ENCODE peak calls at places on chromosomes 16 and 17, in ten cellular contexts. One of them, this sample, is unnamed.

GRCh38 chr17:66904760-66905637 is 59.5 kb upstream of the CACNG4 start:
- DNase-seq in brain microvascular endothelial cell: peak
- DNase-seq in BE2C: peak
- DNase-seq in neural progenitor cell: no peak
- DNase-seq in left lung: no peak
- DNase-seq in H7: no peak
- DNase-seq in thoracic aorta: no peak
- DNase-seq in uterus: peak
- DNase-seq in body of pancreas: peak
- DNase-seq in IMR-90: peak
- DNase-seq in this sample: no peak

GRCh38 chr17:56499799-56500388 is 93.6 kb upstream of the NOG start:
- DNase-seq in neural progenitor cell: peak
- DNase-seq in brain microvascular endothelial cell: peak
- DNase-seq in body of pancreas: peak
- DNase-seq in IMR-90: peak
- DNase-seq in thoracic aorta: no peak
- DNase-seq in H7: no peak
- DNase-seq in left lung: no peak
- DNase-seq in BE2C: peak
- DNase-seq in uterus: no peak
- DNase-seq in this sample: peak

GRCh38 chr17:12927001-12927400 is 90.8 kb downstream of the ELAC2 start:
- DNase-seq in brain microvascular endothelial cell: no peak
- DNase-seq in H7: no peak
- DNase-seq in IMR-90: no peak
- DNase-seq in neural progenitor cell: no peak
- DNase-seq in thoracic aorta: no peak
- DNase-seq in left lung: no peak
- DNase-seq in uterus: no peak
- DNase-seq in BE2C: no peak
- DNase-seq in body of pancreas: no peak
- DNase-seq in this sample: no peak

GRCh38 chr17:36590082-36590481 is 1.6 kb upstream of the DHRS11 start:
- DNase-seq in body of pancreas: no peak
- DNase-seq in IMR-90: peak
- DNase-seq in H7: no peak
- DNase-seq in neural progenitor cell: no peak
- DNase-seq in thoracic aorta: no peak
- DNase-seq in uterus: no peak
- DNase-seq in brain microvascular endothelial cell: no peak
- DNase-seq in BE2C: no peak
- DNase-seq in left lung: no peak
- DNase-seq in this sample: peak

GRCh38 chr16:75911896-75912295 is 185.6 kb upstream of the CPHXL start:
- DNase-seq in uterus: no peak
- DNase-seq in left lung: no peak
- DNase-seq in brain microvascular endothelial cell: no peak
- DNase-seq in thoracic aorta: no peak
- DNase-seq in H7: no peak
- DNase-seq in neural progenitor cell: no peak
- DNase-seq in BE2C: no peak
- DNase-seq in IMR-90: no peak
- DNase-seq in body of pancreas: no peak
- DNase-seq in this sample: no peak

GRCh38 chr17:30831257-30831656 is 509 bp upstream of the ATAD5 start:
- DNase-seq in neural progenitor cell: peak
- DNase-seq in body of pancreas: no peak
- DNase-seq in uterus: no peak
- DNase-seq in left lung: no peak
- DNase-seq in BE2C: no peak
- DNase-seq in H7: peak
- DNase-seq in brain microvascular endothelial cell: no peak
- DNase-seq in IMR-90: peak
- DNase-seq in thoracic aorta: no peak
- DNase-seq in this sample: no peak

GRCh38 chr17:57557793-57558681 is 187.1 kb downstream of the CCDC182 start:
- DNase-seq in brain microvascular endothelial cell: peak
- DNase-seq in BE2C: no peak
- DNase-seq in H7: no peak
- DNase-seq in body of pancreas: no peak
- DNase-seq in IMR-90: peak
- DNase-seq in uterus: no peak
- DNase-seq in thoracic aorta: no peak
- DNase-seq in left lung: peak
- DNase-seq in neural progenitor cell: no peak
- DNase-seq in this sample: no peak

GRCh38 chr17:59330314-59330942 is 1.0 kb upstream of the YPEL2 start:
- DNase-seq in brain microvascular endothelial cell: no peak
- DNase-seq in H7: peak
- DNase-seq in left lung: no peak
- DNase-seq in thoracic aorta: no peak
- DNase-seq in uterus: peak
- DNase-seq in IMR-90: no peak
- DNase-seq in body of pancreas: peak
- DNase-seq in BE2C: no peak
- DNase-seq in neural progenitor cell: peak
- DNase-seq in this sample: no peak

GRCh38 chr17:75105269-75106080 is 4.3 kb upstream of the ARMC7 start:
- DNase-seq in uterus: no peak
- DNase-seq in left lung: no peak
- DNase-seq in thoracic aorta: no peak
- DNase-seq in BE2C: peak
- DNase-seq in H7: peak
- DNase-seq in neural progenitor cell: peak
- DNase-seq in body of pancreas: peak
- DNase-seq in IMR-90: peak
- DNase-seq in brain microvascular endothelial cell: peak
- DNase-seq in this sample: no peak

GRCh38 chr17:36755586-36755985 is 154.2 kb downstream of the MRM1 start:
- DNase-seq in body of pancreas: no peak
- DNase-seq in thoracic aorta: no peak
- DNase-seq in H7: peak
- DNase-seq in BE2C: peak
- DNase-seq in left lung: no peak
- DNase-seq in neural progenitor cell: peak
- DNase-seq in IMR-90: no peak
- DNase-seq in brain microvascular endothelial cell: no peak
- DNase-seq in uterus: no peak
- DNase-seq in this sample: peak

GRCh38 chr16:716250-716607 is 1.3 kb downstream of the METRN start:
- DNase-seq in H7: peak
- DNase-seq in brain microvascular endothelial cell: peak
- DNase-seq in uterus: no peak
- DNase-seq in neural progenitor cell: peak
- DNase-seq in BE2C: peak
- DNase-seq in IMR-90: no peak
- DNase-seq in left lung: no peak
- DNase-seq in body of pancreas: peak
- DNase-seq in thoracic aorta: no peak
- DNase-seq in this sample: no peak

GRCh38 chr17:73976676-73977521 is 226.6 kb upstream of the RPL38 start:
- DNase-seq in uterus: no peak
- DNase-seq in brain microvascular endothelial cell: no peak
- DNase-seq in left lung: no peak
- DNase-seq in H7: peak
- DNase-seq in BE2C: peak
- DNase-seq in body of pancreas: no peak
- DNase-seq in neural progenitor cell: no peak
- DNase-seq in IMR-90: no peak
- DNase-seq in thoracic aorta: no peak
- DNase-seq in this sample: no peak

GRCh38 chr16:78364501-78364900 is 265.0 kb downstream of the WWOX start:
- DNase-seq in neural progenitor cell: no peak
- DNase-seq in left lung: no peak
- DNase-seq in BE2C: no peak
- DNase-seq in uterus: no peak
- DNase-seq in IMR-90: no peak
- DNase-seq in H7: no peak
- DNase-seq in brain microvascular endothelial cell: no peak
- DNase-seq in thoracic aorta: no peak
- DNase-seq in body of pancreas: no peak
- DNase-seq in this sample: no peak

GRCh38 chr16:87263418-87264052 is 53.7 kb downstream of the C16orf95 start:
- DNase-seq in uterus: no peak
- DNase-seq in H7: no peak
- DNase-seq in body of pancreas: no peak
- DNase-seq in IMR-90: no peak
- DNase-seq in left lung: no peak
- DNase-seq in brain microvascular endothelial cell: no peak
- DNase-seq in BE2C: no peak
- DNase-seq in neural progenitor cell: no peak
- DNase-seq in thoracic aorta: no peak
- DNase-seq in this sample: no peak

GRCh38 chr17:9020824-9021157 is 519 bp upstream of the NTN1 start:
- DNase-seq in uterus: no peak
- DNase-seq in thoracic aorta: no peak
- DNase-seq in neural progenitor cell: no peak
- DNase-seq in brain microvascular endothelial cell: no peak
- DNase-seq in left lung: no peak
- DNase-seq in BE2C: no peak
- DNase-seq in H7: no peak
- DNase-seq in body of pancreas: no peak
- DNase-seq in IMR-90: no peak
- DNase-seq in this sample: no peak
- H3K4me3 ChIP-seq in uterus: peak
- H3K4me3 ChIP-seq in thoracic aorta: peak
- H3K4me3 ChIP-seq in neural progenitor cell: peak
- H3K4me3 ChIP-seq in brain microvascular endothelial cell: peak
- H3K4me3 ChIP-seq in left lung: peak
- H3K4me3 ChIP-seq in BE2C: no peak
- H3K4me3 ChIP-seq in H7: peak
- H3K4me3 ChIP-seq in body of pancreas: peak
- H3K4me3 ChIP-seq in IMR-90: peak
- H3K4me3 ChIP-seq in this sample: peak

DNA sequence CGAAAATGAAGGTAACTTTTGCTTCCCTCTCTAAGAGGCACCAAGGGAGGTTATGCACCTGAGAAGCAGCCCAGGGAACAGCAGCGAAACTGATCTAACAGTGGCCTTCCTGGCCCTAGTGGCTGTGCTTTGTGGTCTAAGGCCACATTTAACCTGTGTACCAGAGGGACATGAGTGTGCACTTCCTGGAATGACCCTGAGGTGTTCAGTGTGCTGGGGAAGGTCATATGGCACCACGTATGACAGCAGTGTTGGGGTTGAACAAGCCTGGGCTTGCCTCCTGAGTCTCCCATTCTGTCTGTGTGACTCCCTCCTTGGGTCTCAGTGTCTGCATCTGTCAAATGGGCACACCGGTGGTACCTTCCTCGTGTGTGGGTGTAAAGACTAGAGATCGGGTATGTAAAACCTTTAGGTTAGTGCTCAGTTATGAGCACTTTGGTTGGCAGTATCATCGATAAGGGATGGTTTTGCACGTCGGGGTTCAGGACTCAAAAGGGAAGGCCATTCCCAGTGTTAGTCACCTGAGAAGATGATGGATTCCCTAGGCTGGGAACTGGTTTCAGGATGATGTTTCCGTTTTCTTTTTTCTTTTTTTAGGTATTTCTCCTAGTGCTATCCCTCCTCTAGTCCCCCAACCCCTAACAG is 31.9 kb downstream of the PLCG2 start:
- DNase-seq in brain microvascular endothelial cell: no peak
- DNase-seq in uterus: no peak
- DNase-seq in IMR-90: no peak
- DNase-seq in thoracic aorta: no peak
- DNase-seq in BE2C: no peak
- DNase-seq in body of pancreas: no peak
- DNase-seq in H7: no peak
- DNase-seq in neural progenitor cell: no peak
- DNase-seq in left lung: no peak
- DNase-seq in this sample: no peak
- H3K4me3 ChIP-seq in brain microvascular endothelial cell: no peak
- H3K4me3 ChIP-seq in uterus: no peak
- H3K4me3 ChIP-seq in IMR-90: no peak
- H3K4me3 ChIP-seq in thoracic aorta: no peak
- H3K4me3 ChIP-seq in BE2C: no peak
- H3K4me3 ChIP-seq in body of pancreas: no peak
- H3K4me3 ChIP-seq in H7: no peak
- H3K4me3 ChIP-seq in neural progenitor cell: no peak
- H3K4me3 ChIP-seq in left lung: no peak
- H3K4me3 ChIP-seq in this sample: no peak

GRCh38 chr16:55253987-55254386 is 70.0 kb upstream of the IRX6 start:
- DNase-seq in IMR-90: no peak
- DNase-seq in body of pancreas: no peak
- DNase-seq in thoracic aorta: no peak
- DNase-seq in uterus: no peak
- DNase-seq in neural progenitor cell: no peak
- DNase-seq in brain microvascular endothelial cell: no peak
- DNase-seq in H7: no peak
- DNase-seq in BE2C: no peak
- DNase-seq in left lung: no peak
- DNase-seq in this sample: no peak

GRCh38 chr16:55250641-55251550 is 73.1 kb upstream of the IRX6 start:
- DNase-seq in body of pancreas: no peak
- DNase-seq in IMR-90: no peak
- DNase-seq in left lung: no peak
- DNase-seq in H7: no peak
- DNase-seq in neural progenitor cell: no peak
- DNase-seq in thoracic aorta: no peak
- DNase-seq in uterus: no peak
- DNase-seq in brain microvascular endothelial cell: no peak
- DNase-seq in BE2C: no peak
- DNase-seq in this sample: no peak

GRCh38 chr16:55249361-55249760 is 74.6 kb upstream of the IRX6 start:
- DNase-seq in BE2C: no peak
- DNase-seq in left lung: no peak
- DNase-seq in IMR-90: no peak
- DNase-seq in H7: no peak
- DNase-seq in thoracic aorta: no peak
- DNase-seq in body of pancreas: no peak
- DNase-seq in uterus: no peak
- DNase-seq in neural progenitor cell: no peak
- DNase-seq in brain microvascular endothelial cell: no peak
- DNase-seq in this sample: no peak

GRCh38 chr16:55249936-55250335 is 74.1 kb upstream of the IRX6 start:
- DNase-seq in H7: no peak
- DNase-seq in body of pancreas: no peak
- DNase-seq in uterus: no peak
- DNase-seq in BE2C: no peak
- DNase-seq in IMR-90: no peak
- DNase-seq in brain microvascular endothelial cell: no peak
- DNase-seq in left lung: no peak
- DNase-seq in thoracic aorta: no peak
- DNase-seq in neural progenitor cell: no peak
- DNase-seq in this sample: no peak

GRCh38 chr16:55252577-55252976 is 71.4 kb upstream of the IRX6 start:
- DNase-seq in IMR-90: no peak
- DNase-seq in neural progenitor cell: no peak
- DNase-seq in body of pancreas: no peak
- DNase-seq in BE2C: no peak
- DNase-seq in uterus: no peak
- DNase-seq in H7: no peak
- DNase-seq in brain microvascular endothelial cell: no peak
- DNase-seq in left lung: no peak
- DNase-seq in thoracic aorta: no peak
- DNase-seq in this sample: no peak
- H3K4me3 ChIP-seq in IMR-90: no peak
- H3K4me3 ChIP-seq in neural progenitor cell: no peak
- H3K4me3 ChIP-seq in body of pancreas: no peak
- H3K4me3 ChIP-seq in BE2C: no peak
- H3K4me3 ChIP-seq in uterus: no peak
- H3K4me3 ChIP-seq in H7: no peak
- H3K4me3 ChIP-seq in brain microvascular endothelial cell: no peak
- H3K4me3 ChIP-seq in left lung: no peak
- H3K4me3 ChIP-seq in thoracic aorta: no peak
- H3K4me3 ChIP-seq in this sample: no peak

GRCh38 chr17:83099570-83100181 is 20.3 kb downstream of the METRNL start:
- DNase-seq in uterus: no peak
- DNase-seq in neural progenitor cell: peak
- DNase-seq in thoracic aorta: no peak
- DNase-seq in body of pancreas: no peak
- DNase-seq in H7: peak
- DNase-seq in brain microvascular endothelial cell: no peak
- DNase-seq in left lung: no peak
- DNase-seq in BE2C: no peak
- DNase-seq in IMR-90: no peak
- DNase-seq in this sample: no peak
- H3K4me3 ChIP-seq in uterus: peak
- H3K4me3 ChIP-seq in neural progenitor cell: no peak
- H3K4me3 ChIP-seq in thoracic aorta: peak
- H3K4me3 ChIP-seq in body of pancreas: no peak
- H3K4me3 ChIP-seq in H7: peak
- H3K4me3 ChIP-seq in brain microvascular endothelial cell: no peak
- H3K4me3 ChIP-seq in left lung: no peak
- H3K4me3 ChIP-seq in BE2C: no peak
- H3K4me3 ChIP-seq in IMR-90: no peak
- H3K4me3 ChIP-seq in this sample: no peak

This sample was measured in Jurkat, Clone E6-1.